ENCODE peak calls at places on chromosomes 16 and 17, in four cellular contexts. F, U, T and I are unnamed samples. For H3K9me3, the result is how much of the 10 kb centered on the place peaks cover.

GRCh38 chr16:11291021-11291716 is 10.0 kb upstream of the PRM1 start:
- DNase-seq in F (no peak), U (no peak), T (no peak), I (no peak)

GRCh38 chr16:12500771-12501170 is 302.9 kb downstream of the CPPED1 start:
- DNase-seq in T (no peak), F (no peak), U (no peak), I (no peak)

GRCh38 chr16:31470615-31471014 is 1.3 kb upstream of the TGFB1I1 start:
- DNase-seq in F (no peak), T (no peak), U (no peak), I (no peak)

GRCh38 chr17:37774508-37774907 is 29.6 kb upstream of the HNF1B start:
- DNase-seq in U (no peak), T (no peak), F (peak), I (no peak)

GRCh38 chr16:84482001-84482891 is 22.2 kb downstream of the MEAK7 start:
- DNase-seq in U (no peak), T (no peak), F (peak), I (no peak)

GRCh38 chr17:65855245-65855644 is 293.8 kb upstream of the AXIN2 start:
- DNase-seq in U (no peak), F (no peak), T (no peak), I (no peak)

GRCh38 chr17:74148901-74149596 is 54.4 kb upstream of the RPL38 start:
- DNase-seq in T (no peak), U (no peak), F (no peak), I (no peak)

GRCh38 chr16:84732674-84733352 is 33.0 kb downstream of the USP10 start:
- DNase-seq in T (no peak), F (no peak), U (no peak), I (no peak)

GRCh38 chr17:39667262-39668140 is 752 bp upstream of the PNMT start:
- DNase-seq in F (no peak), U (no peak), T (no peak), I (no peak)

DNA sequence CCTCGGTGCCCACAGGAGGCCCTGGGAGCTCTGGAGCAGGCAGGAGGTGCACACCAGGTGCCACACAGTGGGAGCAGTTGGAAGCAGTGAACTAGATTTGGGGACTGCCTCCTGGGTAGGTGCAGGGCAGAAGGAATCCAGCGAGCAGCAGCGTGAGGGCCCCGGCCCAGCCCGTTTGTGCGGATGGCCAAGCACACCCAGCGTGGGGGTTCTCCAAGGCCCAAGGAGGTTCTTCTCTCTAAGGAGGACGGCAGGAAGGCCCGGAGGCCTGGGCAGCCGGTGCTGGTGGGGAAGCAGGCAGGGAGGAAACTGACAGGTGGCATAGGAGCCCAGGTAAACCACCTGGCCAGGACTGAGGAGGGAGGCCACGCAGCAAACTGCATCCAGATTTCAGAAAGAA is 17.0 kb downstream of the SOX8 start:
- DNase-seq in T (no peak), U (no peak), F (no peak), I (no peak)
- H3K9me3 ChIP-seq in T (under half), U (under half), F (under half), I (under half)

GRCh38 chr17:29572691-29573557 is 4.4 kb downstream of the TP53I13 start:
- DNase-seq in T (peak), F (peak), U (no peak), I (no peak)
- TF ChIP-seq CTCF in T (peak), F (peak), U (peak), I (peak)

DNA sequence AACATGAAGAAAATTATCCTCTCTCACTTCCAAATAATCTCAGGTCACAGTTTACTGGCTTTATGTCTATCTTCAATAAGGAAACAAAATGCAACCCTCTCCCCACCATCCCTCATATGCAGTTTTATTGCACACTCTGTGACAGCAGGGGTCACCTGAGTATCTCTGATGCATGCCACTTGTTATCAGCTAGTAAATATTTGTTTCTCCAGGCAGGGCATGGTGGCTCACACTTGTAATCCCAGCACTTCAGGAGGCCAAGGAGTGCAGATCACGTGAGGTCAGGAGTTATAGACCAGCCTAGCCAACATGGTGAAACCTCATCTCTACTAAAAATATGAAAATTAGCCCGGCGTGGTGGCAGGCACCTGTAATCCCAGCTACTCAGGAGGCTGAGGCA is 61.1 kb downstream of the ADAMTS18 start:
- DNase-seq in F (no peak), U (no peak), T (no peak), I (no peak)
- H3K9me3 ChIP-seq in F (under half), U (under half), T (under half), I (under half)

DNA sequence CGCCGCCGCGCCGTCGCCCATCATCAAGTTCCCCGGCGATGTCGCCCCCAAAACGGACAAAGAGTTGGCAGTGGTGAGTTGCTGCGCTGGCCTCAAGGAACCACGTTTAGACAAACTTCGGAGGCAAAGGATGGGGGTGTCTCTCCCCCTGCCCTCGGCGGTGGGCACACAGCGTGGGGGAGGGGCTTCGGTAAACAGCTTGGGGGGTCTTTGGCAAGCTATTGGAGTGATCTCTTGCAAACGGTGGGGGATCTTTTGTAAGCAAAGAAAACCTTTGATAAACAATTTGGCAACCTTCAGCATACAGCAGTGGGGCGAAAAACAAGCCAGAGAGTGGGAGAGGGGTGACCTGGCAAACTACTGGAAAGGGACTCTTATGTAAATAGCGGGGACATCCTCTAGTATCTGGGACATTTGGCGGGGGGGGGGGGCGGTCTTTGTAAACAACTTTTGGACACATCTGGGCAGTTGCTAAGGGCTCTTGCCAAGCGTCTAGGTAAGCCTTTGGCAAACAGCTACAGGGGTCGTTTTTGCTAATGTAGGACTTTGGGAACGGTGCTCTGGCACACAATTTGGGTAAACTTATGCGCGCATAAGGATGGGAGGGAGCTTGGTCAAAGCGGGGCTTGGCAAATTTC is 681 bp downstream of the MMP2 start:
- DNase-seq in T (no peak), F (no peak), U (no peak), I (no peak)
- TF ChIP-seq CTCF in T (no peak), F (no peak), U (no peak), I (no peak)

DNA sequence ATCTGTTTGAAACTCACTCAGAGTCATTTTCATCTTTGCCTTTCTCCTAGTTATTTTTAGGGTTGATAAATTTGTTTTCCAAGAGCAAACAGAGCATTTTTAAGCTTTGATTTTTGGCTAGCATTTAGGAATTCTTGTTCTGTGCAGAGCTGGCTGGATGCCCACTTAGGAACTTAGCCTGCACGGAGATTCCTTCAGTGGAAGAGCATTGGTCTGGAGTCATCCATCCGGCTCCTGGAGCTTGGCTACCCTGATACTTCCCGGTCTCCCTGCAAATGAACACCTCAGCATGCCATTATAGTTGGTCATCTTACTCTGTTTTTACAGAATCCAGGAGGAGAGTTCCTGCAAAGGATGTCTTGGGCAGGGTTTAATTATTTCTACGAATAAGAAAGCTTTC is 57.1 kb downstream of the SPECC1 start:
- DNase-seq in F (no peak), T (peak), U (peak), I (no peak)
- H3K9me3 ChIP-seq in F (under half), T (under half), U (under half), I (under half)

GRCh38 chr16:73846292-73846849 is 450.2 kb upstream of the PSMD7 start:
- DNase-seq in T (no peak), U (no peak), F (no peak), I (no peak)
- TF ChIP-seq CTCF in T (no peak), U (no peak), F (no peak), I (no peak)

GRCh38 chr16:2819939-2820835 is 3.1 kb downstream of the PRSS21 start:
- DNase-seq in U (no peak), T (no peak), F (no peak), I (no peak)

GRCh38 chr16:2820836-2821482 is 3.9 kb downstream of the PRSS21 start:
- DNase-seq in F (no peak), U (no peak), T (no peak), I (no peak)

GRCh38 chr16:2818278-2818876 is 1.3 kb downstream of the PRSS21 start:
- DNase-seq in F (no peak), U (no peak), T (no peak), I (no peak)

GRCh38 chr16:2817496-2818277 is 650 bp downstream of the PRSS21 start:
- DNase-seq in T (no peak), U (no peak), F (no peak), I (no peak)

GRCh38 chr16:2819179-2819938 is 2.3 kb downstream of the PRSS21 start:
- DNase-seq in F (no peak), U (no peak), T (no peak), I (no peak)
- H3K9me3 ChIP-seq in F (under half), U (under half), T (under half), I (under half)

DNA sequence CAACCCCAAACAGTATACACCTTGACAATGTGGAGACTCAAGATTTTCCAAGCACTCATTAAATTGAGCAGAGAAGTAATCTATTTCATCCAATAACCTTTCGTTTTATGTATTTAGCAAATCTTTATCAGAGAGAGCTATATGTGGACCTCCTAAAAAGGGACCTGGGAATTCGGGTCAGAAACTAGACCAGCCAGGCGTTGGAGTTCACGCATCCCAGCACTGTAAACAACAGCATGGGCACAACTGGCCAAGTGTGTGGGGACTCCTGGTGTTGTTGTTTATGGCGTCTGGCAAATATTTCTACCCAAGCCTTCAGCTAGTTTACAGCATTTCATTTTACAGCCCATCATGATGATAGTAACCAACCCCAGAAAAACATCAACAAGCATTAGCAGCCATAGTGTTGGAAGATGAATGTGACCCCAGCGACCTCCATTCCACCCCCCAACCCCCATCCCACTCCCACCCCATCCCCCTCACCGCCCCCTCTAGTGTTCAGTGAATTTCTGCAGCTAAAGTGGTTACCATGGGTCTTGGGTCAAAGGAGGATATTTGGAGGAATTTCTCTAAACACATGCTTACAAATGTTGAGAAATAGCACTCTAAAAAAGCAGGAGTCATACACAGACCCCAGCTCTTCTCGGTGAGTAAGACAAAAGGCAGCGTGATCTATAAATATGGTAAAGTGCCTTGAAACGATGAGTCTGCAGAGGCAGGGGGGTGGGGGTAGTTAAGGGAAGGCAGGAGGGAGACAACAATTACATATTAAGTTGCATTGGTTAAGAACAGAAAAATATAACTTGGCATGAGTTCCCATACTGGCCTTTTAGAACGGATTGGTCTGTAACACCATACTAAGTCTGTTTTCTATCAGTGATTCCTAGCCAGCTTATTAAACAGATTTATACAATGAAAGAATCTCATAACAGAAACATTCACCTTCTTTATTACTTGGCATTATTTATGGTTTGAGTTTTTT is 91.4 kb upstream of the TBX2 start:
- DNase-seq in F (no peak), T (peak), U (no peak), I (no peak)
- TF ChIP-seq CTCF in F (no peak), T (no peak), U (no peak), I (no peak)

GRCh38 chr16:35741546-35741945 is 2282.1 kb downstream of the TP53TG3F start:
- DNase-seq in F (no peak), U (no peak), T (no peak), I (no peak)
- H3K9me3 ChIP-seq in F (under half), U (under half), T (under half), I (under half)